ENCODE peak calls at places on chromosomes 11 and 22, in ten cellular contexts. N is GM20000; C is suprapubic skin; M is activated CD8-positive, alpha-beta T cell treated with anti-CD3 and anti-CD28 coated beads for 36 hours; P is lower leg skin; E is breast epithelium; J is CD4-positive, alpha-beta T cell; H is heart left ventricle; D is BJ; T is neural crest cell. A is an unnamed sample.

GRCh38 chr11:110972640-110973039 is 260.4 kb upstream of the ARHGAP20 start:
- DNase-seq in N (no peak), C (no peak), M (no peak), P (no peak), E (no peak), J (no peak), H (no peak), D (no peak), T (no peak), A (no peak)

GRCh38 chr22:46696225-46696518 is 41.9 kb downstream of the CERK start:
- DNase-seq in N (no peak), C (no peak), M (no peak), P (no peak), E (no peak), J (no peak), H (no peak), D (no peak), T (no peak), A (no peak)

GRCh38 chr11:122306776-122307479 is 190.9 kb upstream of the BLID start:
- DNase-seq in N (no peak), C (no peak), M (no peak), P (no peak), E (no peak), J (no peak), H (no peak), D (no peak), T (no peak), A (no peak)

GRCh38 chr11:83693279-83693992 is 407.3 kb upstream of the CCDC90B start:
- DNase-seq in N (no peak), C (no peak), M (no peak), P (no peak), E (no peak), J (no peak), H (no peak), D (no peak), T (no peak), A (no peak)

GRCh38 chr11:102666331-102666957 is 39.1 kb downstream of the MMP27 start:
- DNase-seq in N (peak), C (no peak), M (peak), P (no peak), E (no peak), J (no peak), H (no peak), D (no peak), T (peak), A (no peak)

GRCh38 chr11:2893021-2893528 is 7.5 kb upstream of the CDKN1C start:
- DNase-seq in N (no peak), C (no peak), M (no peak), P (no peak), E (no peak), J (no peak), H (no peak), D (no peak), T (no peak), A (no peak)

GRCh38 chr22:17418890-17419324 is 49.6 kb downstream of the CECR2 start:
- DNase-seq in N (no peak), C (no peak), M (no peak), P (no peak), E (no peak), J (no peak), H (peak), D (no peak), T (no peak), A (no peak)

GRCh38 chr11:60377737-60378136 is 595 bp upstream of the MS4A7 start:
- DNase-seq in N (peak), C (no peak), M (no peak), P (peak), E (peak), J (no peak), H (no peak), D (no peak), T (no peak), A (no peak)

GRCh38 chr11:57482782-57483569 is 22.6 kb downstream of the RTN4RL2 start:
- DNase-seq in N (peak), C (no peak), M (peak), P (no peak), E (no peak), J (no peak), H (no peak), D (no peak), T (peak), A (peak)

GRCh38 chr11:62150887-62151736 is 27.3 kb downstream of the INCENP start:
- DNase-seq in N (no peak), C (no peak), M (no peak), P (peak), E (no peak), J (no peak), H (no peak), D (no peak), T (no peak), A (no peak)

GRCh38 chr11:122804161-122804560 is 34.1 kb upstream of the CRTAM start:
- DNase-seq in N (no peak), C (no peak), M (no peak), P (no peak), E (peak), J (no peak), H (no peak), D (no peak), T (no peak), A (peak)

GRCh38 chr11:71323876-71324526 is 71.6 kb upstream of the SHANK2 start:
- DNase-seq in N (no peak), C (peak), M (no peak), P (peak), E (no peak), J (no peak), H (no peak), D (no peak), T (no peak), A (no peak)

GRCh38 chr11:78354741-78355705 is 62.6 kb downstream of the GAB2 start:
- DNase-seq in N (peak), C (no peak), M (no peak), P (no peak), E (no peak), J (no peak), H (no peak), D (no peak), T (no peak), A (no peak)

GRCh38 chr11:120212926-120213325 is 2.1 kb downstream of the OAF start:
- DNase-seq in N (no peak), C (no peak), M (no peak), P (no peak), E (no peak), J (no peak), H (peak), D (no peak), T (no peak), A (no peak)

GRCh38 chr11:120209750-120210650 is 832 bp upstream of the OAF start:
- DNase-seq in N (no peak), C (no peak), M (no peak), P (no peak), E (no peak), J (no peak), H (peak), D (no peak), T (no peak), A (no peak)

GRCh38 chr11:120212259-120212888 is 1.5 kb downstream of the OAF start:
- DNase-seq in N (no peak), C (no peak), M (no peak), P (no peak), E (no peak), J (no peak), H (peak), D (no peak), T (no peak), A (no peak)

GRCh38 chr11:120211522-120212258 is 858 bp downstream of the OAF start:
- DNase-seq in N (no peak), C (no peak), M (no peak), P (no peak), E (no peak), J (no peak), H (peak), D (no peak), T (no peak), A (no peak)

GRCh38 chr11:120210651-120211521 is at the start of gene OAF:
- DNase-seq in N (peak), C (no peak), M (peak), P (no peak), E (peak), J (peak), H (peak), D (no peak), T (peak), A (peak)
- TF ChIP-seq CTCF in N (peak), C (no peak), M (no peak), P (no peak), E (peak), J (no peak), H (peak), D (no peak), T (peak), A (no peak)

GRCh38 chr11:46248270-46249102 is 29.0 kb upstream of the CREB3L1 start:
- DNase-seq in N (no peak), C (no peak), M (no peak), P (no peak), E (no peak), J (no peak), H (no peak), D (peak), T (no peak), A (no peak)

GRCh38 chr11:46247090-46247489 is 30.4 kb upstream of the CREB3L1 start:
- DNase-seq in N (no peak), C (no peak), M (no peak), P (no peak), E (no peak), J (no peak), H (no peak), D (no peak), T (no peak), A (no peak)

GRCh38 chr11:46249103-46249942 is 28.1 kb upstream of the CREB3L1 start:
- DNase-seq in N (no peak), C (no peak), M (no peak), P (no peak), E (no peak), J (no peak), H (no peak), D (no peak), T (no peak), A (no peak)

GRCh38 chr11:46246514-46246913 is 30.9 kb upstream of the CREB3L1 start:
- DNase-seq in N (no peak), C (no peak), M (no peak), P (no peak), E (no peak), J (no peak), H (no peak), D (no peak), T (no peak), A (no peak)

DNA sequence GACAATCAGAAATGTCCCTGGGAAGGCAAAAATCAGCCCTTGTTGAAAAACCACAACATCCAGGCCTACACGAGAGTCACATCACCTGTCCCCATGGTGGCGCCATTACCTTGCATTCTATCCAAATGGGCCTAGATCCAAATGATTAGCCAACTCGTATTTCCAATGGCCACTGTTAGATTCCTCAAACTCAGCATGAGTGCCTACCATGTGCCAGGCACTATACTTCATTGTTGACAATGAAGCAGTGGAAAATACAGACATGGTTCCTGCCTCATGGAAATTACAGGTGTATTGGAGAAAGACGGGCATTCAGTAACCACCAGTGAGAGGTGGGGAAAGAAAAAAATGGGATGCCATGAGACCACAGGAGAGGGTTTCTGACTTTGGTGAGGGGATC is 29.8 kb upstream of the CREB3L1 start:
- DNase-seq in N (peak), C (no peak), M (peak), P (no peak), E (no peak), J (peak), H (no peak), D (no peak), T (no peak), A (peak)
- TF ChIP-seq CTCF in N (no peak), C (no peak), M (peak), P (no peak), E (peak), J (peak), H (peak), D (no peak), T (peak), A (peak)

DNA sequence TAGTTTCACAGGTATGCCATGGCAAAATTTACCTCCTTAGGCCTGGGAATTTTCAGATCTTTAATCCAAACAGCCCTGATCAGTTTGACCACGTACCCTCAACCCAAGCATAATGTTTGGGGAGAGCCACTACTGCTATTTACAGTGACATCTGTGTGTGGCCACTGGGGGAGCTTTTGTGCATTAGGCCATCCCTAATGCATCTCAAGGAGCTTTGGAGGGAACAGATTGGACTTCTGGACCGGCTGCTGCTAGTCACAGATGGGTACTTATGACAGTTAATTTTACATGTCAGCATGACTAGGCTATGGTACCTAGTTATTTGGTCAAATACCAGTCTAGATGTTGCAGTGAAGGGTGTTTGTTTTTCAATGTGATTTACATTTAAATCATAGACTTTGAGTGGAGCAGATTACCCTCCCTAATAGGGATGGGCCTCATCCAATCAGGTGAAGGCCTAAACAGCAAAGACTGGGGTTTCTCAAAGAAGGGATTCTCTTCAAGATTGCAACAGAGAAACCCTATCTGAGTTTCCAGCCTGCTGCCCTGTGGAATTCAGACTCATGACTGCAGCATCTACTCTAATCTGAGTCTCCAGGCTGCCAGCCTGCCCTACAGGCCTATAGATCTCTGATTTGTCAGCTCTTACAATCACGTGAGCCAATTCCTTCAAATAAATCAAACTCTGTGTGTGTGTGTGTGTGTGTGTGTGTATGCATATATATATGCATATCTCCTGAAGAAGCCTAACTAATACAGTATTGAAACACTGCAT is 37.9 kb upstream of the GALNT18 start:
- DNase-seq in N (no peak), C (no peak), M (no peak), P (no peak), E (no peak), J (no peak), H (no peak), D (no peak), T (no peak), A (no peak)
- TF ChIP-seq CTCF in N (no peak), C (no peak), M (no peak), P (no peak), E (no peak), J (no peak), H (peak), D (no peak), T (no peak), A (no peak)

DNA sequence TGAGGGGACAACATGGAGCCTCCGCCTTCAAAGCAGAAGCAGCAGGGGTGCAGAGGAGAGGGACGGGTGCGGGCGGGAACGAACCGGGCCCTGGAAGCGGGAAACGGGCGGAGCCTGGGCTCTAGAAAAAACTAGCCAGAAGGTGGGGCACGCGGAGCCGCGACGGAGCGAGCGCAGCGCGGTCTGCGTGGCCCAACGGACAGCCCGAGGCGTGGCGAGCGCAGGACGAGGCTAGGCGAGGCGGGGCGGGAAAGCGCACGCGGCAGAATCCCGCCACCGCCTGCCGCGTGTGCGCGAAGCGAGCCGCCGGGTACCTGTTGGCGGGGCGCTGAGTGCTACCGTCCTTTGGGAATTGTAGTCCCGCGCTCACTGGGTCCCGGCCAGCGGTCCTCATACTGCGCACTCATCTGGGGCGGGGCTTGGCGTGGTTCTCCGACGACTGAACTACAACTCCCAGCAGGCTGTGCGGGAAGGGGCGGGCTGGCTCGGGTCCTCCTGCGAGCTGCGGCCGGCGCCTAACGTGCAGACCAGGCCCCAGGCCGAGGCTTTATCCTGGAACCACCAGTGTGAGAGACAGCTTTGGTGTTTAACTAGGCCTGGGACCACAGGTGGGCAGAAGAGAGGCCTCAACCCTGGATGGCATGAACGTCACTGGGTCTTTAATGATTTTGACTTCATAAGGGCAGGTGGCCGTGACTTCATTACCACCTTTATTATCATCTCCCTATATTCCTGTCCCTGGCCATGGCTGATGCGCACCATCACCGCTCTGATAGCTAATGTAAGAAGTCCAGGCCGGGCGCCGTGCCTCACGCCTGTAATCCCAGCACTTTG is at the start of gene ATL3:
- DNase-seq in N (peak), C (peak), M (peak), P (peak), E (peak), J (peak), H (peak), D (peak), T (peak), A (peak)
- TF ChIP-seq CTCF in N (no peak), C (no peak), M (no peak), P (no peak), E (no peak), J (peak), H (peak), D (peak), T (no peak), A (no peak)

DNA sequence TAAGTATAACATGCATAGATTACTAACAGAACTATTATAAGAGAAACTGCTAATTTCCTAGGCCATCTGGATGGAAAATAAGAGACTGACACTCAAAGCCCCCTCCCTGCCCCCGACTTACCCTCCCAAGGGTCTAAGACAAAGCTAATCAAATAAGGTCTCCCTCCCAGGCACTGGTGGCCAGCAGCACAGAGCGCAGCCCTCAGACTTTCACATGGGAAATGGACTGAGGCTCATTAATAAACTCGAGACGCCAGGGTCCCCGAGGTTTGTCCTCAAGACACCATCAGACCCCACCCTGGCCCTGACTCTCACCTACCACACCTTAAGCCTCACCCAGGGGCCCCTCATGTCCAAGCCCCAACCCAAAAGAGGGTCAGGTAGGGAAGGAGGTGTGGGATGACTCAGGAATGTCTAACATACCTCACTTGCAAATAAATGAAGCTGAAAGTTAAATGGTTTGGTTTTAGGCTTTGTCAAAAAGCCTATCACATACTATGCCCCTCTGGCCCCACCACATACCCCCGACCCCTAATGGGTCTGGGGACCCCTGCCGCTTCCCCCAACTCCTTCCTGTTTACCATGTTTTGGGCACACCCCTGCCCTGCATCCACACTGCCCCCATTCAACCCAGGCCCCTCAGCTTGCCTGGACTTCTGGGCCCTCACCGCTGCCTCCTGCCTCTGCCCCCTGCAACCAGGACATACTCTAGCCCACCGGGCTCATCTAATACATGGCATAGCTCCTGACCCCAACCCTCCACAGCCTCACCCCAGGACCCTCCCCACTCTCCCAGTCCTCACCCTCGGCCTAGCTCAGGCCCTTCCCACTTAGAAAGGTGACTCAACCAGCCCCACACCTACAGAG is 11.4 kb downstream of the ARAP1 start:
- DNase-seq in N (no peak), C (no peak), M (no peak), P (no peak), E (no peak), J (no peak), H (peak), D (no peak), T (no peak), A (no peak)
- TF ChIP-seq CTCF in N (no peak), C (no peak), M (no peak), P (no peak), E (no peak), J (no peak), H (no peak), D (no peak), T (no peak), A (no peak)

A was measured in endothelial cell.